ENCODE peak calls at places on chromosomes 16 and 17, in ten cellular contexts. V is mucosa of descending colon; O is upper lobe of right lung; J is CD8-positive, alpha-beta T cell; Z is testis; W is heart left ventricle; G is uterus; S is cardiac muscle cell; Y is tibial nerve; N is Caco-2. M is an unnamed sample.

GRCh38 chr17:60641810-60642220 is 35.8 kb upstream of the BCAS3 start:
- DNase-seq in V (no peak), W (peak; percentile 65), Y (peak; percentile 75), Z (peak; percentile 81), N (peak; percentile 76), O (no peak), S (peak; percentile 90), J (no peak), G (peak; percentile 67), M (peak; percentile 85)

GRCh38 chr17:6098466-6099180 is 28.4 kb downstream of the WSCD1 start:
- DNase-seq in W (peak; percentile 55), S (peak; percentile 32), V (peak; percentile 21), N (no peak), G (peak; percentile 61), O (peak; percentile 33), Z (no peak), J (no peak), Y (no peak), M (peak; percentile 74)

GRCh38 chr17:62150471-62150870 is 85.4 kb upstream of the MED13 start:
- DNase-seq in W (no peak), O (no peak), V (no peak), N (no peak), Z (no peak), J (no peak), G (no peak), S (no peak), Y (no peak), M (no peak)

GRCh38 chr16:1545044-1545736 is 11.7 kb downstream of the TMEM204 start:
- DNase-seq in V (no peak), Y (no peak), Z (no peak), J (no peak), G (peak; percentile 67), W (peak; percentile 84), S (peak; percentile 51), O (no peak), N (no peak), M (no peak)

GRCh38 chr16:67661864-67662652 is 1.3 kb downstream of the PARD6A start:
- DNase-seq in J (no peak), Z (no peak), O (no peak), Y (no peak), W (peak; percentile 17), S (no peak), G (no peak), N (peak; percentile 35), V (no peak), M (no peak)

GRCh38 chr17:81701288-81702071 is 1.7 kb upstream of the MRPL12 start:
- DNase-seq in Y (no peak), J (no peak), Z (no peak), G (no peak), O (no peak), N (no peak), S (no peak), W (no peak), V (no peak), M (no peak)

GRCh38 chr16:17481741-17482140 is 11.0 kb upstream of the XYLT1 start:
- DNase-seq in G (no peak), Z (no peak), W (no peak), S (no peak), J (no peak), N (peak; percentile 85), Y (no peak), V (no peak), O (no peak), M (no peak)

GRCh38 chr17:80130992-80131391 is 15.9 kb downstream of the EIF4A3 start:
- DNase-seq in G (no peak), V (no peak), W (no peak), O (no peak), Z (no peak), S (no peak), Y (no peak), J (no peak), N (no peak), M (no peak)

DNA sequence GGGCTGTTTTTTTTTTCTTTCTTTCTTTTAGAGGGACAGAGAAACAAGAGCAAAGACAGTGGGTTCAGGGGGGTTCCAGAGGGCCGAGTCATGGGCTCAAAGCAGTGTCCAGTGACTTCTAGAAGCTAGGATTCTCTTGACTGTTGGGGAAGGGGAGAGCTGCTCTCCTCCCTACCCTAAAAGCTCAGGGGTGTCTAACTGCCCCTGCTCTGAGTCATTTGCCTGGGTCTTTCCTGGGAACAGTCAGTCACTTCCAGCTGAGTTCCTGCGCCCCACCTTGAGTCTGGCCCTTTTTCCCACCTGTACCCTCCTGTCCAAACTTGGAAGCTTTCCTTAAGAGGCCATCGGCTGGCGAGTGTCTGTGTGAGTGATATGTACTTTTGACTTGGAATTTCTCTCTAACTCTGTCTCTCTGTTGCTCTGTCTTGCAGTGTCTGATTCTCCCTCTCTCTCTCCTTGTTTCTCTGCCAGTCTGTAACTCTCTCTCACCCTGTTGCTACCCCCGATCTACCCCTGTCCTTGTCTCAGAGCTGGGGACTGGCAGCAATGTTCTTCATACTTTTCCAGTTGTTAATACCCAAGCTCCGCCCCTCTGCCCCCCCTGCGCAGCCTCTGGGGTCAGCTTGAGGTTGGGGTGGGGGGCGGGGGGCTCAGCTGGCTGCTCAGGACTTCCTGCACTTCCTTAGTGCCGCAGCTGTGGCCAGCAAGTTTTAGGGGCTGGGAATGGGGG is 2.4 kb downstream of the THRA start:
- DNase-seq in W (peak; percentile 28), Z (no peak), G (no peak), Y (no peak), J (no peak), V (peak; percentile 42), O (no peak), N (no peak), S (peak; percentile 47), M (peak; percentile 59)
- H3K4me1 ChIP-seq in W (peaks cover 60% of the 10 kb centered on the region), Z (peaks cover 54% of the 10 kb centered on the region), G (peaks cover 14% of the 10 kb centered on the region), Y (peaks cover 61% of the 10 kb centered on the region), J (peaks cover 75% of the 10 kb centered on the region), V (peaks cover 54% of the 10 kb centered on the region), O (peaks cover 53% of the 10 kb centered on the region), N (peaks cover 49% of the 10 kb centered on the region), S (peaks cover 52% of the 10 kb centered on the region), M (peaks cover 53% of the 10 kb centered on the region)

GRCh38 chr17:45230787-45231480 is 9.2 kb downstream of the FMNL1 start:
- DNase-seq in W (peak; percentile 76), G (no peak), Z (no peak), O (no peak), S (no peak), Y (no peak), N (no peak), J (no peak), V (no peak), M (peak; percentile 67)

GRCh38 chr17:45230410-45230786 is 8.7 kb downstream of the FMNL1 start:
- DNase-seq in S (no peak), Y (no peak), V (no peak), J (no peak), Z (no peak), O (no peak), W (no peak), G (no peak), N (no peak), M (no peak)

GRCh38 chr17:45228985-45229517 is 7.4 kb downstream of the FMNL1 start:
- DNase-seq in O (peak; percentile 94), Z (peak; percentile 70), W (peak; percentile 91), S (no peak), J (peak; percentile 68), V (peak; percentile 77), Y (peak; percentile 85), G (peak; percentile 87), N (no peak), M (peak; percentile 67)

GRCh38 chr17:45228121-45228941 is 6.6 kb downstream of the FMNL1 start:
- DNase-seq in J (no peak), Z (no peak), V (no peak), S (no peak), W (peak; percentile 40), N (no peak), O (no peak), Y (no peak), G (no peak), M (peak; percentile 55)

GRCh38 chr17:45229681-45230409 is 8.2 kb downstream of the FMNL1 start:
- DNase-seq in N (no peak), G (no peak), Z (no peak), J (no peak), O (no peak), S (no peak), W (peak; percentile 61), V (no peak), Y (no peak), M (no peak)
- H3K4me1 ChIP-seq in N (peaks cover 18% of the 10 kb centered on the region), G (no peaks in the 10 kb centered on the region), Z (peaks cover 10% of the 10 kb centered on the region), J (peaks cover 89% of the 10 kb centered on the region), O (peaks cover 39% of the 10 kb centered on the region), S (peaks cover 8% of the 10 kb centered on the region), W (peaks cover 57% of the 10 kb centered on the region), V (peaks cover 16% of the 10 kb centered on the region), Y (peaks cover 45% of the 10 kb centered on the region), M (peaks cover 42% of the 10 kb centered on the region)

GRCh38 chr17:7216242-7217112 is 3.2 kb downstream of the DLG4 start:
- DNase-seq in V (peak; percentile 35), J (no peak), G (no peak), Y (no peak), Z (no peak), N (no peak), W (peak; percentile 27), S (no peak), O (no peak), M (no peak)

GRCh38 chr17:7219434-7219811 is 213 bp downstream of the DLG4 start:
- DNase-seq in Y (no peak), J (no peak), O (no peak), Z (no peak), S (no peak), N (no peak), W (no peak), G (no peak), V (no peak), M (no peak)

GRCh38 chr17:7218774-7219173 is 862 bp downstream of the DLG4 start:
- DNase-seq in N (no peak), Y (no peak), V (peak; percentile 42), O (no peak), Z (no peak), S (no peak), G (no peak), J (no peak), W (no peak), M (peak; percentile 67)

GRCh38 chr17:7217113-7217987 is 2.3 kb downstream of the DLG4 start:
- DNase-seq in S (peak; percentile 79), V (peak; percentile 51), N (no peak), Z (peak; percentile 54), J (no peak), O (peak; percentile 69), W (peak; percentile 71), G (peak; percentile 84), Y (peak; percentile 53), M (peak; percentile 53)

DNA sequence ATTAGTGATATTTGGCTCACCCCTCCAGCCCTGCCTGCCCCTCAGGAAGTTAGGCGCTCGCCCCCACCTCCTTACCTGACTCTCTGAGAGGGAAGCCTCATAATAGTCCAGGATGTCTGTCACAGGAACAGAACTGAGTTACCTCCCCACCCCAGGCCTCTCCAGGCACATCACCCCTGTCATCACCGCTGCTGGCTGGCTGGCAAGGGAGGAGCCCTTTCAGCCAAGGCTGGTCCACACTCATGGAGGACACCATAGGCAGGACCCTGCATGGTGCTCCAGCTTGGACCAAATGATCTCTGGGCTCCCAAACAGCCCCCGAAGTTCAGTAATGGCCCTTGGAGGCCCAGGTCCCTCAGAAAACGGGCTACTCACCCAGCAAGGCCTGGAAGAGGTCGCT is 1.5 kb downstream of the DLG4 start:
- DNase-seq in O (no peak), Z (no peak), V (no peak), Y (no peak), S (peak; percentile 64), G (no peak), W (peak; percentile 50), N (no peak), J (no peak), M (no peak)
- H3K4me1 ChIP-seq in O (peaks cover 59% of the 10 kb centered on the region), Z (peaks cover 38% of the 10 kb centered on the region), V (peaks cover 52% of the 10 kb centered on the region), Y (peaks cover 47% of the 10 kb centered on the region), S (peaks cover 32% of the 10 kb centered on the region), G (peaks cover 24% of the 10 kb centered on the region), W (peaks cover 57% of the 10 kb centered on the region), N (peaks cover 10% of the 10 kb centered on the region), J (peaks cover 64% of the 10 kb centered on the region), M (peaks cover 33% of the 10 kb centered on the region)

GRCh38 chr17:21029515-21029914 is 13.3 kb downstream of the USP22 start:
- DNase-seq in O (no peak), Z (no peak), J (no peak), V (no peak), S (no peak), N (no peak), W (no peak), G (no peak), Y (no peak), M (no peak)

GRCh38 chr17:21028192-21028591 is 14.6 kb downstream of the USP22 start:
- DNase-seq in Z (no peak), G (no peak), S (no peak), O (no peak), N (no peak), Y (no peak), J (no peak), V (no peak), W (no peak), M (no peak)

GRCh38 chr17:21025446-21025845 is 17.4 kb downstream of the USP22 start:
- DNase-seq in S (no peak), J (no peak), V (no peak), G (no peak), W (no peak), Y (no peak), Z (no peak), N (no peak), O (no peak), M (no peak)

GRCh38 chr17:21029032-21029431 is 13.8 kb downstream of the USP22 start:
- DNase-seq in J (no peak), W (no peak), V (no peak), Z (no peak), G (peak; percentile 45), N (no peak), S (no peak), Y (no peak), O (no peak), M (no peak)

GRCh38 chr17:21027031-21027430 is 15.8 kb downstream of the USP22 start:
- DNase-seq in N (no peak), O (no peak), Z (no peak), J (no peak), W (no peak), S (no peak), Y (no peak), G (no peak), V (no peak), M (no peak)
- H3K4me1 ChIP-seq in N (no peaks in the 10 kb centered on the region), O (peaks cover 32% of the 10 kb centered on the region), Z (peaks cover 19% of the 10 kb centered on the region), J (peaks cover 46% of the 10 kb centered on the region), W (peaks cover 50% of the 10 kb centered on the region), S (peaks cover 16% of the 10 kb centered on the region), Y (peaks cover 25% of the 10 kb centered on the region), G (peaks cover 4% of the 10 kb centered on the region), V (peaks cover 9% of the 10 kb centered on the region), M (peaks cover 4% of the 10 kb centered on the region)

M was measured in SJCRH30.